ENCODE peak calls at places on chromosome 7, in eight cellular contexts. One of them, this sample, is unnamed. For H3K9me3 and H3K27me3, the result is how much of the 10 kb centered on the place peaks cover.

GRCh38 chr7:69764071-69764470 is 165.8 kb downstream of the AUTS2 start:
- DNase-seq in IMR-90: no peak
- DNase-seq in body of pancreas: no peak
- DNase-seq in keratinocyte: no peak
- DNase-seq in naive thymus-derived CD4-positive, alpha-beta T cell: no peak
- DNase-seq in right lobe of liver: no peak
- DNase-seq in CD8-positive, alpha-beta memory T cell: no peak
- DNase-seq in GM23248: no peak
- DNase-seq in this sample: no peak

GRCh38 chr7:142709921-142710320 is 39.4 kb upstream of the PRSS1 start:
- DNase-seq in right lobe of liver: no peak
- DNase-seq in IMR-90: no peak
- DNase-seq in CD8-positive, alpha-beta memory T cell: no peak
- DNase-seq in body of pancreas: peak
- DNase-seq in GM23248: no peak
- DNase-seq in keratinocyte: no peak
- DNase-seq in naive thymus-derived CD4-positive, alpha-beta T cell: no peak
- DNase-seq in this sample: no peak

GRCh38 chr7:155003215-155003999 is 483 bp upstream of the PAXIP1 start:
- DNase-seq in CD8-positive, alpha-beta memory T cell: peak
- DNase-seq in IMR-90: peak
- DNase-seq in right lobe of liver: peak
- DNase-seq in naive thymus-derived CD4-positive, alpha-beta T cell: peak
- DNase-seq in keratinocyte: no peak
- DNase-seq in body of pancreas: peak
- DNase-seq in GM23248: peak
- DNase-seq in this sample: peak

GRCh38 chr7:101140339-101140699 is 13.4 kb downstream of the SERPINE1 start:
- DNase-seq in IMR-90: peak
- DNase-seq in CD8-positive, alpha-beta memory T cell: no peak
- DNase-seq in GM23248: peak
- DNase-seq in keratinocyte: no peak
- DNase-seq in naive thymus-derived CD4-positive, alpha-beta T cell: no peak
- DNase-seq in body of pancreas: no peak
- DNase-seq in right lobe of liver: no peak
- DNase-seq in this sample: no peak

GRCh38 chr7:30907527-30908267 is 4.0 kb upstream of the AQP1 start:
- DNase-seq in keratinocyte: no peak
- DNase-seq in IMR-90: no peak
- DNase-seq in GM23248: peak
- DNase-seq in CD8-positive, alpha-beta memory T cell: no peak
- DNase-seq in body of pancreas: peak
- DNase-seq in naive thymus-derived CD4-positive, alpha-beta T cell: no peak
- DNase-seq in right lobe of liver: no peak
- DNase-seq in this sample: no peak

GRCh38 chr7:27199820-27200760 is at the start of gene HOXA13:
- DNase-seq in CD8-positive, alpha-beta memory T cell: peak
- DNase-seq in right lobe of liver: no peak
- DNase-seq in body of pancreas: no peak
- DNase-seq in naive thymus-derived CD4-positive, alpha-beta T cell: no peak
- DNase-seq in GM23248: peak
- DNase-seq in IMR-90: no peak
- DNase-seq in keratinocyte: no peak
- DNase-seq in this sample: peak

GRCh38 chr7:44307301-44307900 is 18.0 kb downstream of the CAMK2B start:
- DNase-seq in CD8-positive, alpha-beta memory T cell: no peak
- DNase-seq in body of pancreas: no peak
- DNase-seq in IMR-90: peak
- DNase-seq in GM23248: peak
- DNase-seq in naive thymus-derived CD4-positive, alpha-beta T cell: no peak
- DNase-seq in keratinocyte: peak
- DNase-seq in right lobe of liver: no peak
- DNase-seq in this sample: peak

GRCh38 chr7:127189074-127189473 is 63.7 kb downstream of the GRM8 start:
- DNase-seq in right lobe of liver: no peak
- DNase-seq in GM23248: no peak
- DNase-seq in naive thymus-derived CD4-positive, alpha-beta T cell: no peak
- DNase-seq in IMR-90: no peak
- DNase-seq in body of pancreas: no peak
- DNase-seq in keratinocyte: no peak
- DNase-seq in CD8-positive, alpha-beta memory T cell: no peak
- DNase-seq in this sample: no peak

GRCh38 chr7:117588352-117588794 is 108.5 kb downstream of the CFTR start:
- DNase-seq in IMR-90: peak
- DNase-seq in GM23248: no peak
- DNase-seq in body of pancreas: no peak
- DNase-seq in naive thymus-derived CD4-positive, alpha-beta T cell: no peak
- DNase-seq in CD8-positive, alpha-beta memory T cell: no peak
- DNase-seq in right lobe of liver: no peak
- DNase-seq in keratinocyte: no peak
- DNase-seq in this sample: no peak

GRCh38 chr7:16492513-16493062 is 27.1 kb upstream of the SOSTDC1 start:
- DNase-seq in IMR-90: peak
- DNase-seq in right lobe of liver: no peak
- DNase-seq in body of pancreas: no peak
- DNase-seq in GM23248: no peak
- DNase-seq in CD8-positive, alpha-beta memory T cell: no peak
- DNase-seq in keratinocyte: no peak
- DNase-seq in naive thymus-derived CD4-positive, alpha-beta T cell: no peak
- DNase-seq in this sample: no peak

GRCh38 chr7:125670926-125671572 is 741.4 kb upstream of the POT1 start:
- DNase-seq in body of pancreas: no peak
- DNase-seq in IMR-90: no peak
- DNase-seq in right lobe of liver: no peak
- DNase-seq in GM23248: peak
- DNase-seq in CD8-positive, alpha-beta memory T cell: no peak
- DNase-seq in naive thymus-derived CD4-positive, alpha-beta T cell: no peak
- DNase-seq in keratinocyte: no peak
- DNase-seq in this sample: no peak

GRCh38 chr7:116030626-116031276 is at the start of gene TFEC:
- DNase-seq in CD8-positive, alpha-beta memory T cell: no peak
- DNase-seq in keratinocyte: no peak
- DNase-seq in body of pancreas: no peak
- DNase-seq in GM23248: no peak
- DNase-seq in naive thymus-derived CD4-positive, alpha-beta T cell: no peak
- DNase-seq in IMR-90: peak
- DNase-seq in right lobe of liver: no peak
- DNase-seq in this sample: no peak

GRCh38 chr7:135253851-135254815 is 20.5 kb downstream of the STRA8 start:
- DNase-seq in right lobe of liver: no peak
- DNase-seq in naive thymus-derived CD4-positive, alpha-beta T cell: no peak
- DNase-seq in CD8-positive, alpha-beta memory T cell: no peak
- DNase-seq in body of pancreas: peak
- DNase-seq in keratinocyte: no peak
- DNase-seq in IMR-90: peak
- DNase-seq in GM23248: peak
- DNase-seq in this sample: peak

GRCh38 chr7:38681882-38682281 is 50.7 kb upstream of the AMPH start:
- DNase-seq in right lobe of liver: no peak
- DNase-seq in body of pancreas: no peak
- DNase-seq in CD8-positive, alpha-beta memory T cell: no peak
- DNase-seq in keratinocyte: no peak
- DNase-seq in GM23248: peak
- DNase-seq in naive thymus-derived CD4-positive, alpha-beta T cell: no peak
- DNase-seq in IMR-90: peak
- DNase-seq in this sample: no peak

GRCh38 chr7:142298009-142298408 is 40.2 kb upstream of the PRSS58 start:
- DNase-seq in right lobe of liver: no peak
- DNase-seq in GM23248: peak
- DNase-seq in body of pancreas: no peak
- DNase-seq in keratinocyte: no peak
- DNase-seq in naive thymus-derived CD4-positive, alpha-beta T cell: no peak
- DNase-seq in IMR-90: no peak
- DNase-seq in CD8-positive, alpha-beta memory T cell: no peak
- DNase-seq in this sample: no peak

GRCh38 chr7:118264836-118265235 is 40.3 kb downstream of the ANKRD7 start:
- DNase-seq in body of pancreas: no peak
- DNase-seq in IMR-90: no peak
- DNase-seq in keratinocyte: no peak
- DNase-seq in GM23248: peak
- DNase-seq in right lobe of liver: no peak
- DNase-seq in CD8-positive, alpha-beta memory T cell: no peak
- DNase-seq in naive thymus-derived CD4-positive, alpha-beta T cell: no peak
- DNase-seq in this sample: no peak

GRCh38 chr7:52691257-52691656 is 344.2 kb upstream of the POM121L12 start:
- DNase-seq in IMR-90: no peak
- DNase-seq in body of pancreas: no peak
- DNase-seq in right lobe of liver: no peak
- DNase-seq in CD8-positive, alpha-beta memory T cell: no peak
- DNase-seq in keratinocyte: no peak
- DNase-seq in naive thymus-derived CD4-positive, alpha-beta T cell: no peak
- DNase-seq in GM23248: no peak
- DNase-seq in this sample: no peak
- H3K9me3 ChIP-seq in IMR-90: under half
- H3K9me3 ChIP-seq in body of pancreas: under half
- H3K9me3 ChIP-seq in right lobe of liver: under half
- H3K9me3 ChIP-seq in CD8-positive, alpha-beta memory T cell: under half
- H3K9me3 ChIP-seq in keratinocyte: under half
- H3K9me3 ChIP-seq in naive thymus-derived CD4-positive, alpha-beta T cell: under half
- H3K9me3 ChIP-seq in GM23248: under half
- H3K9me3 ChIP-seq in this sample: under half

GRCh38 chr7:55310626-55311025 is 54.5 kb upstream of the LANCL2 start:
- DNase-seq in keratinocyte: no peak
- DNase-seq in naive thymus-derived CD4-positive, alpha-beta T cell: no peak
- DNase-seq in right lobe of liver: no peak
- DNase-seq in CD8-positive, alpha-beta memory T cell: no peak
- DNase-seq in GM23248: no peak
- DNase-seq in IMR-90: no peak
- DNase-seq in body of pancreas: no peak
- DNase-seq in this sample: no peak

GRCh38 chr7:55309040-55309991 is 55.8 kb upstream of the LANCL2 start:
- DNase-seq in naive thymus-derived CD4-positive, alpha-beta T cell: no peak
- DNase-seq in IMR-90: no peak
- DNase-seq in keratinocyte: no peak
- DNase-seq in right lobe of liver: no peak
- DNase-seq in CD8-positive, alpha-beta memory T cell: peak
- DNase-seq in body of pancreas: peak
- DNase-seq in GM23248: no peak
- DNase-seq in this sample: no peak

GRCh38 chr7:55314967-55315366 is 50.2 kb upstream of the LANCL2 start:
- DNase-seq in GM23248: no peak
- DNase-seq in right lobe of liver: no peak
- DNase-seq in naive thymus-derived CD4-positive, alpha-beta T cell: no peak
- DNase-seq in keratinocyte: no peak
- DNase-seq in CD8-positive, alpha-beta memory T cell: no peak
- DNase-seq in IMR-90: no peak
- DNase-seq in body of pancreas: no peak
- DNase-seq in this sample: no peak
- H3K27me3 ChIP-seq in GM23248: under half
- H3K27me3 ChIP-seq in right lobe of liver: under half
- H3K27me3 ChIP-seq in naive thymus-derived CD4-positive, alpha-beta T cell: under half
- H3K27me3 ChIP-seq in keratinocyte: under half
- H3K27me3 ChIP-seq in CD8-positive, alpha-beta memory T cell: under half
- H3K27me3 ChIP-seq in IMR-90: under half
- H3K27me3 ChIP-seq in body of pancreas: under half
- H3K27me3 ChIP-seq in this sample: under half

GRCh38 chr7:22557167-22557566 is 57.2 kb upstream of the STEAP1B start:
- DNase-seq in keratinocyte: no peak
- DNase-seq in naive thymus-derived CD4-positive, alpha-beta T cell: no peak
- DNase-seq in right lobe of liver: no peak
- DNase-seq in CD8-positive, alpha-beta memory T cell: no peak
- DNase-seq in IMR-90: no peak
- DNase-seq in body of pancreas: no peak
- DNase-seq in GM23248: no peak
- DNase-seq in this sample: no peak

GRCh38 chr7:22563115-22563514 is 63.1 kb upstream of the STEAP1B start:
- DNase-seq in GM23248: no peak
- DNase-seq in IMR-90: peak
- DNase-seq in naive thymus-derived CD4-positive, alpha-beta T cell: no peak
- DNase-seq in right lobe of liver: no peak
- DNase-seq in CD8-positive, alpha-beta memory T cell: no peak
- DNase-seq in body of pancreas: no peak
- DNase-seq in keratinocyte: no peak
- DNase-seq in this sample: no peak

GRCh38 chr7:22561895-22562593 is 62.1 kb upstream of the STEAP1B start:
- DNase-seq in naive thymus-derived CD4-positive, alpha-beta T cell: no peak
- DNase-seq in IMR-90: peak
- DNase-seq in right lobe of liver: no peak
- DNase-seq in CD8-positive, alpha-beta memory T cell: no peak
- DNase-seq in body of pancreas: no peak
- DNase-seq in keratinocyte: no peak
- DNase-seq in GM23248: peak
- DNase-seq in this sample: no peak

GRCh38 chr7:22561356-22561755 is 61.4 kb upstream of the STEAP1B start:
- DNase-seq in GM23248: peak
- DNase-seq in body of pancreas: peak
- DNase-seq in keratinocyte: no peak
- DNase-seq in right lobe of liver: no peak
- DNase-seq in CD8-positive, alpha-beta memory T cell: no peak
- DNase-seq in naive thymus-derived CD4-positive, alpha-beta T cell: no peak
- DNase-seq in IMR-90: peak
- DNase-seq in this sample: peak

GRCh38 chr7:22559829-22560489 is 60.0 kb upstream of the STEAP1B start:
- DNase-seq in IMR-90: peak
- DNase-seq in CD8-positive, alpha-beta memory T cell: peak
- DNase-seq in keratinocyte: no peak
- DNase-seq in right lobe of liver: peak
- DNase-seq in body of pancreas: peak
- DNase-seq in GM23248: peak
- DNase-seq in naive thymus-derived CD4-positive, alpha-beta T cell: peak
- DNase-seq in this sample: no peak
- H3K9me3 ChIP-seq in IMR-90: under half
- H3K9me3 ChIP-seq in CD8-positive, alpha-beta memory T cell: under half
- H3K9me3 ChIP-seq in keratinocyte: under half
- H3K9me3 ChIP-seq in right lobe of liver: under half
- H3K9me3 ChIP-seq in body of pancreas: under half
- H3K9me3 ChIP-seq in GM23248: under half
- H3K9me3 ChIP-seq in naive thymus-derived CD4-positive, alpha-beta T cell: under half
- H3K9me3 ChIP-seq in this sample: under half

GRCh38 chr7:156942708-156943090 is 6.8 kb upstream of the NOM1 start:
- DNase-seq in IMR-90: no peak
- DNase-seq in right lobe of liver: no peak
- DNase-seq in GM23248: peak
- DNase-seq in keratinocyte: no peak
- DNase-seq in CD8-positive, alpha-beta memory T cell: no peak
- DNase-seq in naive thymus-derived CD4-positive, alpha-beta T cell: no peak
- DNase-seq in body of pancreas: peak
- DNase-seq in this sample: no peak
- H3K27me3 ChIP-seq in IMR-90: under half
- H3K27me3 ChIP-seq in right lobe of liver: under half
- H3K27me3 ChIP-seq in GM23248: under half
- H3K27me3 ChIP-seq in keratinocyte: under half
- H3K27me3 ChIP-seq in CD8-positive, alpha-beta memory T cell: under half
- H3K27me3 ChIP-seq in naive thymus-derived CD4-positive, alpha-beta T cell: under half
- H3K27me3 ChIP-seq in body of pancreas: under half
- H3K27me3 ChIP-seq in this sample: under half